ENCODE peak calls at places on chromosome 13, in nine cellular contexts. One of them, this sample, is unnamed.

GRCh38 chr13:44555207-44555606 is 20.9 kb downstream of the TSC22D1 start:
- DNase-seq in GM13977: no peak
- DNase-seq in body of pancreas: no peak
- DNase-seq in NCI-H345: no peak
- DNase-seq in hippocampal formation: no peak
- DNase-seq in stimulated activated CD4-positive, alpha-beta T cell treated with anti-CD3 and anti-CD28 coated beads, Interleukin-2, amount 100 ng/mL, for 48 hours: no peak
- DNase-seq in AG04450: no peak
- DNase-seq in Peyer's patch: no peak
- DNase-seq in activated gamma-delta T cell treated with anti-CD3 and anti-CD28 coated beads, Interleukin-2, amount 50 U/mL, for 16 hours: no peak
- DNase-seq in this sample: no peak

GRCh38 chr13:94640676-94641075 is 39.0 kb downstream of the GPR180 start:
- DNase-seq in stimulated activated CD4-positive, alpha-beta T cell treated with anti-CD3 and anti-CD28 coated beads, Interleukin-2, amount 100 ng/mL, for 48 hours: no peak
- DNase-seq in GM13977: no peak
- DNase-seq in AG04450: no peak
- DNase-seq in Peyer's patch: no peak
- DNase-seq in activated gamma-delta T cell treated with anti-CD3 and anti-CD28 coated beads, Interleukin-2, amount 50 U/mL, for 16 hours: no peak
- DNase-seq in hippocampal formation: no peak
- DNase-seq in NCI-H345: no peak
- DNase-seq in body of pancreas: no peak
- DNase-seq in this sample: no peak

GRCh38 chr13:40927929-40928328 is 91.2 kb downstream of the ELF1 start:
- DNase-seq in activated gamma-delta T cell treated with anti-CD3 and anti-CD28 coated beads, Interleukin-2, amount 50 U/mL, for 16 hours: no peak
- DNase-seq in Peyer's patch: peak; percentile 56
- DNase-seq in stimulated activated CD4-positive, alpha-beta T cell treated with anti-CD3 and anti-CD28 coated beads, Interleukin-2, amount 100 ng/mL, for 48 hours: no peak
- DNase-seq in GM13977: no peak
- DNase-seq in AG04450: no peak
- DNase-seq in body of pancreas: no peak
- DNase-seq in NCI-H345: no peak
- DNase-seq in hippocampal formation: no peak
- DNase-seq in this sample: no peak

GRCh38 chr13:95099541-95099940 is 201.7 kb downstream of the ABCC4 start:
- DNase-seq in stimulated activated CD4-positive, alpha-beta T cell treated with anti-CD3 and anti-CD28 coated beads, Interleukin-2, amount 100 ng/mL, for 48 hours: no peak
- DNase-seq in NCI-H345: no peak
- DNase-seq in GM13977: no peak
- DNase-seq in AG04450: no peak
- DNase-seq in hippocampal formation: no peak
- DNase-seq in Peyer's patch: no peak
- DNase-seq in body of pancreas: no peak
- DNase-seq in activated gamma-delta T cell treated with anti-CD3 and anti-CD28 coated beads, Interleukin-2, amount 50 U/mL, for 16 hours: no peak
- DNase-seq in this sample: no peak

GRCh38 chr13:51920786-51921185 is 59.0 kb downstream of the CCDC70 start:
- DNase-seq in stimulated activated CD4-positive, alpha-beta T cell treated with anti-CD3 and anti-CD28 coated beads, Interleukin-2, amount 100 ng/mL, for 48 hours: no peak
- DNase-seq in hippocampal formation: no peak
- DNase-seq in GM13977: no peak
- DNase-seq in NCI-H345: no peak
- DNase-seq in activated gamma-delta T cell treated with anti-CD3 and anti-CD28 coated beads, Interleukin-2, amount 50 U/mL, for 16 hours: no peak
- DNase-seq in body of pancreas: no peak
- DNase-seq in Peyer's patch: no peak
- DNase-seq in AG04450: no peak
- DNase-seq in this sample: peak; percentile 15

GRCh38 chr13:98303858-98304257 is 126.8 kb upstream of the RNF113B start:
- DNase-seq in body of pancreas: no peak
- DNase-seq in stimulated activated CD4-positive, alpha-beta T cell treated with anti-CD3 and anti-CD28 coated beads, Interleukin-2, amount 100 ng/mL, for 48 hours: no peak
- DNase-seq in hippocampal formation: no peak
- DNase-seq in GM13977: no peak
- DNase-seq in Peyer's patch: no peak
- DNase-seq in activated gamma-delta T cell treated with anti-CD3 and anti-CD28 coated beads, Interleukin-2, amount 50 U/mL, for 16 hours: no peak
- DNase-seq in AG04450: no peak
- DNase-seq in NCI-H345: no peak
- DNase-seq in this sample: no peak

GRCh38 chr13:27259831-27260230 is 8.5 kb downstream of the RPL21 start:
- DNase-seq in activated gamma-delta T cell treated with anti-CD3 and anti-CD28 coated beads, Interleukin-2, amount 50 U/mL, for 16 hours: no peak
- DNase-seq in stimulated activated CD4-positive, alpha-beta T cell treated with anti-CD3 and anti-CD28 coated beads, Interleukin-2, amount 100 ng/mL, for 48 hours: no peak
- DNase-seq in GM13977: no peak
- DNase-seq in NCI-H345: no peak
- DNase-seq in body of pancreas: no peak
- DNase-seq in Peyer's patch: no peak
- DNase-seq in AG04450: no peak
- DNase-seq in hippocampal formation: no peak
- DNase-seq in this sample: no peak

GRCh38 chr13:83877901-83878300 is 4.4 kb downstream of the SLITRK1 start:
- DNase-seq in hippocampal formation: peak; percentile 35
- DNase-seq in Peyer's patch: no peak
- DNase-seq in activated gamma-delta T cell treated with anti-CD3 and anti-CD28 coated beads, Interleukin-2, amount 50 U/mL, for 16 hours: no peak
- DNase-seq in AG04450: no peak
- DNase-seq in stimulated activated CD4-positive, alpha-beta T cell treated with anti-CD3 and anti-CD28 coated beads, Interleukin-2, amount 100 ng/mL, for 48 hours: no peak
- DNase-seq in NCI-H345: no peak
- DNase-seq in GM13977: no peak
- DNase-seq in body of pancreas: no peak
- DNase-seq in this sample: no peak

GRCh38 chr13:113657851-113658741 is at the start of gene ATP4B:
- DNase-seq in Peyer's patch: no peak
- DNase-seq in stimulated activated CD4-positive, alpha-beta T cell treated with anti-CD3 and anti-CD28 coated beads, Interleukin-2, amount 100 ng/mL, for 48 hours: no peak
- DNase-seq in hippocampal formation: no peak
- DNase-seq in GM13977: no peak
- DNase-seq in activated gamma-delta T cell treated with anti-CD3 and anti-CD28 coated beads, Interleukin-2, amount 50 U/mL, for 16 hours: no peak
- DNase-seq in AG04450: no peak
- DNase-seq in body of pancreas: peak; percentile 8
- DNase-seq in NCI-H345: no peak
- DNase-seq in this sample: no peak

GRCh38 chr13:79128158-79128557 is 277.9 kb downstream of the RBM26 start:
- DNase-seq in GM13977: no peak
- DNase-seq in body of pancreas: no peak
- DNase-seq in hippocampal formation: no peak
- DNase-seq in activated gamma-delta T cell treated with anti-CD3 and anti-CD28 coated beads, Interleukin-2, amount 50 U/mL, for 16 hours: no peak
- DNase-seq in Peyer's patch: no peak
- DNase-seq in AG04450: no peak
- DNase-seq in stimulated activated CD4-positive, alpha-beta T cell treated with anti-CD3 and anti-CD28 coated beads, Interleukin-2, amount 100 ng/mL, for 48 hours: no peak
- DNase-seq in NCI-H345: no peak
- DNase-seq in this sample: no peak

GRCh38 chr13:19573072-19573716 is 11.9 kb upstream of the TPTE2 start:
- DNase-seq in body of pancreas: no peak
- DNase-seq in stimulated activated CD4-positive, alpha-beta T cell treated with anti-CD3 and anti-CD28 coated beads, Interleukin-2, amount 100 ng/mL, for 48 hours: no peak
- DNase-seq in activated gamma-delta T cell treated with anti-CD3 and anti-CD28 coated beads, Interleukin-2, amount 50 U/mL, for 16 hours: no peak
- DNase-seq in AG04450: no peak
- DNase-seq in hippocampal formation: no peak
- DNase-seq in GM13977: no peak
- DNase-seq in NCI-H345: no peak
- DNase-seq in Peyer's patch: no peak
- DNase-seq in this sample: no peak

GRCh38 chr13:27574661-27575060 is 45.7 kb downstream of the LNX2 start:
- DNase-seq in NCI-H345: no peak
- DNase-seq in Peyer's patch: no peak
- DNase-seq in GM13977: no peak
- DNase-seq in AG04450: no peak
- DNase-seq in activated gamma-delta T cell treated with anti-CD3 and anti-CD28 coated beads, Interleukin-2, amount 50 U/mL, for 16 hours: no peak
- DNase-seq in body of pancreas: no peak
- DNase-seq in stimulated activated CD4-positive, alpha-beta T cell treated with anti-CD3 and anti-CD28 coated beads, Interleukin-2, amount 100 ng/mL, for 48 hours: no peak
- DNase-seq in hippocampal formation: no peak
- DNase-seq in this sample: no peak

GRCh38 chr13:47480121-47480520 is 521.0 kb downstream of the SUCLA2 start:
- DNase-seq in NCI-H345: no peak
- DNase-seq in GM13977: no peak
- DNase-seq in hippocampal formation: no peak
- DNase-seq in body of pancreas: no peak
- DNase-seq in Peyer's patch: no peak
- DNase-seq in stimulated activated CD4-positive, alpha-beta T cell treated with anti-CD3 and anti-CD28 coated beads, Interleukin-2, amount 100 ng/mL, for 48 hours: no peak
- DNase-seq in AG04450: peak; percentile 82
- DNase-seq in activated gamma-delta T cell treated with anti-CD3 and anti-CD28 coated beads, Interleukin-2, amount 50 U/mL, for 16 hours: no peak
- DNase-seq in this sample: no peak

GRCh38 chr13:113881614-113882265 is 17.9 kb upstream of the GAS6 start:
- DNase-seq in stimulated activated CD4-positive, alpha-beta T cell treated with anti-CD3 and anti-CD28 coated beads, Interleukin-2, amount 100 ng/mL, for 48 hours: no peak
- DNase-seq in activated gamma-delta T cell treated with anti-CD3 and anti-CD28 coated beads, Interleukin-2, amount 50 U/mL, for 16 hours: no peak
- DNase-seq in Peyer's patch: no peak
- DNase-seq in GM13977: peak; percentile 37
- DNase-seq in AG04450: no peak
- DNase-seq in NCI-H345: peak; percentile 28
- DNase-seq in body of pancreas: peak; percentile 81
- DNase-seq in hippocampal formation: no peak
- DNase-seq in this sample: no peak

GRCh38 chr13:74132768-74133656 is 1.2 kb downstream of the KLF12 start:
- DNase-seq in AG04450: no peak
- DNase-seq in stimulated activated CD4-positive, alpha-beta T cell treated with anti-CD3 and anti-CD28 coated beads, Interleukin-2, amount 100 ng/mL, for 48 hours: peak; percentile 19
- DNase-seq in activated gamma-delta T cell treated with anti-CD3 and anti-CD28 coated beads, Interleukin-2, amount 50 U/mL, for 16 hours: peak; percentile 23
- DNase-seq in body of pancreas: no peak
- DNase-seq in Peyer's patch: peak; percentile 40
- DNase-seq in NCI-H345: peak; percentile 47
- DNase-seq in GM13977: peak; percentile 21
- DNase-seq in hippocampal formation: peak; percentile 41
- DNase-seq in this sample: no peak

GRCh38 chr13:101292711-101293110 is 123.6 kb downstream of the NALCN start:
- DNase-seq in stimulated activated CD4-positive, alpha-beta T cell treated with anti-CD3 and anti-CD28 coated beads, Interleukin-2, amount 100 ng/mL, for 48 hours: no peak
- DNase-seq in hippocampal formation: no peak
- DNase-seq in AG04450: no peak
- DNase-seq in GM13977: no peak
- DNase-seq in body of pancreas: no peak
- DNase-seq in Peyer's patch: no peak
- DNase-seq in activated gamma-delta T cell treated with anti-CD3 and anti-CD28 coated beads, Interleukin-2, amount 50 U/mL, for 16 hours: no peak
- DNase-seq in NCI-H345: no peak
- DNase-seq in this sample: no peak

GRCh38 chr13:19764237-19764636 is 18.5 kb downstream of the PSPC1 start:
- DNase-seq in hippocampal formation: no peak
- DNase-seq in activated gamma-delta T cell treated with anti-CD3 and anti-CD28 coated beads, Interleukin-2, amount 50 U/mL, for 16 hours: no peak
- DNase-seq in GM13977: no peak
- DNase-seq in AG04450: no peak
- DNase-seq in body of pancreas: no peak
- DNase-seq in NCI-H345: no peak
- DNase-seq in Peyer's patch: no peak
- DNase-seq in stimulated activated CD4-positive, alpha-beta T cell treated with anti-CD3 and anti-CD28 coated beads, Interleukin-2, amount 100 ng/mL, for 48 hours: no peak
- DNase-seq in this sample: no peak

GRCh38 chr13:60164490-60164889 is 762 bp upstream of the DIAPH3 start:
- DNase-seq in AG04450: no peak
- DNase-seq in activated gamma-delta T cell treated with anti-CD3 and anti-CD28 coated beads, Interleukin-2, amount 50 U/mL, for 16 hours: no peak
- DNase-seq in hippocampal formation: no peak
- DNase-seq in body of pancreas: no peak
- DNase-seq in Peyer's patch: no peak
- DNase-seq in stimulated activated CD4-positive, alpha-beta T cell treated with anti-CD3 and anti-CD28 coated beads, Interleukin-2, amount 100 ng/mL, for 48 hours: no peak
- DNase-seq in NCI-H345: no peak
- DNase-seq in GM13977: no peak
- DNase-seq in this sample: no peak

GRCh38 chr13:111480503-111480902 is 160.1 kb downstream of the TEX29 start:
- DNase-seq in Peyer's patch: no peak
- DNase-seq in hippocampal formation: no peak
- DNase-seq in GM13977: no peak
- DNase-seq in activated gamma-delta T cell treated with anti-CD3 and anti-CD28 coated beads, Interleukin-2, amount 50 U/mL, for 16 hours: no peak
- DNase-seq in body of pancreas: no peak
- DNase-seq in AG04450: no peak
- DNase-seq in stimulated activated CD4-positive, alpha-beta T cell treated with anti-CD3 and anti-CD28 coated beads, Interleukin-2, amount 100 ng/mL, for 48 hours: no peak
- DNase-seq in NCI-H345: no peak
- DNase-seq in this sample: no peak

GRCh38 chr13:69565334-69565733 is 542.3 kb upstream of the ATXN8OS start:
- DNase-seq in activated gamma-delta T cell treated with anti-CD3 and anti-CD28 coated beads, Interleukin-2, amount 50 U/mL, for 16 hours: no peak
- DNase-seq in Peyer's patch: no peak
- DNase-seq in GM13977: peak; percentile 17
- DNase-seq in stimulated activated CD4-positive, alpha-beta T cell treated with anti-CD3 and anti-CD28 coated beads, Interleukin-2, amount 100 ng/mL, for 48 hours: no peak
- DNase-seq in hippocampal formation: no peak
- DNase-seq in AG04450: no peak
- DNase-seq in NCI-H345: no peak
- DNase-seq in body of pancreas: no peak
- DNase-seq in this sample: no peak

GRCh38 chr13:111506131-111506530 is 185.7 kb downstream of the TEX29 start:
- DNase-seq in Peyer's patch: no peak
- DNase-seq in AG04450: no peak
- DNase-seq in NCI-H345: no peak
- DNase-seq in stimulated activated CD4-positive, alpha-beta T cell treated with anti-CD3 and anti-CD28 coated beads, Interleukin-2, amount 100 ng/mL, for 48 hours: no peak
- DNase-seq in body of pancreas: no peak
- DNase-seq in GM13977: no peak
- DNase-seq in hippocampal formation: no peak
- DNase-seq in activated gamma-delta T cell treated with anti-CD3 and anti-CD28 coated beads, Interleukin-2, amount 50 U/mL, for 16 hours: no peak
- DNase-seq in this sample: no peak

GRCh38 chr13:23323946-23324709 is 109.4 kb downstream of the SACS start:
- DNase-seq in stimulated activated CD4-positive, alpha-beta T cell treated with anti-CD3 and anti-CD28 coated beads, Interleukin-2, amount 100 ng/mL, for 48 hours: no peak
- DNase-seq in hippocampal formation: peak; percentile 37
- DNase-seq in GM13977: no peak
- DNase-seq in NCI-H345: no peak
- DNase-seq in activated gamma-delta T cell treated with anti-CD3 and anti-CD28 coated beads, Interleukin-2, amount 50 U/mL, for 16 hours: no peak
- DNase-seq in AG04450: no peak
- DNase-seq in Peyer's patch: no peak
- DNase-seq in body of pancreas: no peak
- DNase-seq in this sample: no peak

GRCh38 chr13:75829874-75830273 is 193.7 kb downstream of the LMO7 start:
- DNase-seq in stimulated activated CD4-positive, alpha-beta T cell treated with anti-CD3 and anti-CD28 coated beads, Interleukin-2, amount 100 ng/mL, for 48 hours: no peak
- DNase-seq in activated gamma-delta T cell treated with anti-CD3 and anti-CD28 coated beads, Interleukin-2, amount 50 U/mL, for 16 hours: no peak
- DNase-seq in NCI-H345: no peak
- DNase-seq in Peyer's patch: no peak
- DNase-seq in hippocampal formation: no peak
- DNase-seq in AG04450: no peak
- DNase-seq in body of pancreas: no peak
- DNase-seq in GM13977: no peak
- DNase-seq in this sample: no peak

GRCh38 chr13:111847964-111848363 is 219.0 kb upstream of the SOX1 start:
- DNase-seq in activated gamma-delta T cell treated with anti-CD3 and anti-CD28 coated beads, Interleukin-2, amount 50 U/mL, for 16 hours: no peak
- DNase-seq in NCI-H345: no peak
- DNase-seq in body of pancreas: no peak
- DNase-seq in GM13977: no peak
- DNase-seq in hippocampal formation: no peak
- DNase-seq in stimulated activated CD4-positive, alpha-beta T cell treated with anti-CD3 and anti-CD28 coated beads, Interleukin-2, amount 100 ng/mL, for 48 hours: no peak
- DNase-seq in AG04450: no peak
- DNase-seq in Peyer's patch: no peak
- DNase-seq in this sample: no peak

GRCh38 chr13:20359335-20359734 is 127.2 kb upstream of the GJB6 start:
- DNase-seq in NCI-H345: no peak
- DNase-seq in hippocampal formation: no peak
- DNase-seq in stimulated activated CD4-positive, alpha-beta T cell treated with anti-CD3 and anti-CD28 coated beads, Interleukin-2, amount 100 ng/mL, for 48 hours: no peak
- DNase-seq in Peyer's patch: no peak
- DNase-seq in body of pancreas: no peak
- DNase-seq in GM13977: no peak
- DNase-seq in activated gamma-delta T cell treated with anti-CD3 and anti-CD28 coated beads, Interleukin-2, amount 50 U/mL, for 16 hours: no peak
- DNase-seq in AG04450: peak; percentile 92
- DNase-seq in this sample: no peak

GRCh38 chr13:19725320-19725719 is 57.4 kb downstream of the PSPC1 start:
- DNase-seq in activated gamma-delta T cell treated with anti-CD3 and anti-CD28 coated beads, Interleukin-2, amount 50 U/mL, for 16 hours: no peak
- DNase-seq in body of pancreas: no peak
- DNase-seq in NCI-H345: no peak
- DNase-seq in GM13977: no peak
- DNase-seq in stimulated activated CD4-positive, alpha-beta T cell treated with anti-CD3 and anti-CD28 coated beads, Interleukin-2, amount 100 ng/mL, for 48 hours: no peak
- DNase-seq in Peyer's patch: no peak
- DNase-seq in hippocampal formation: no peak
- DNase-seq in AG04450: no peak
- DNase-seq in this sample: no peak

GRCh38 chr13:63190742-63191141 is 1775.1 kb upstream of the PCDH20 start:
- DNase-seq in body of pancreas: no peak
- DNase-seq in hippocampal formation: no peak
- DNase-seq in activated gamma-delta T cell treated with anti-CD3 and anti-CD28 coated beads, Interleukin-2, amount 50 U/mL, for 16 hours: no peak
- DNase-seq in stimulated activated CD4-positive, alpha-beta T cell treated with anti-CD3 and anti-CD28 coated beads, Interleukin-2, amount 100 ng/mL, for 48 hours: no peak
- DNase-seq in Peyer's patch: no peak
- DNase-seq in GM13977: no peak
- DNase-seq in AG04450: no peak
- DNase-seq in NCI-H345: no peak
- DNase-seq in this sample: no peak

GRCh38 chr13:53189162-53189561 is 160.5 kb downstream of the OLFM4 start:
- DNase-seq in NCI-H345: peak; percentile 1
- DNase-seq in hippocampal formation: no peak
- DNase-seq in AG04450: no peak
- DNase-seq in stimulated activated CD4-positive, alpha-beta T cell treated with anti-CD3 and anti-CD28 coated beads, Interleukin-2, amount 100 ng/mL, for 48 hours: no peak
- DNase-seq in body of pancreas: no peak
- DNase-seq in GM13977: no peak
- DNase-seq in activated gamma-delta T cell treated with anti-CD3 and anti-CD28 coated beads, Interleukin-2, amount 50 U/mL, for 16 hours: no peak
- DNase-seq in Peyer's patch: no peak
- DNase-seq in this sample: no peak

GRCh38 chr13:64480206-64480605 is 2749.9 kb downstream of the PCDH9 start:
- DNase-seq in body of pancreas: no peak
- DNase-seq in hippocampal formation: no peak
- DNase-seq in activated gamma-delta T cell treated with anti-CD3 and anti-CD28 coated beads, Interleukin-2, amount 50 U/mL, for 16 hours: no peak
- DNase-seq in stimulated activated CD4-positive, alpha-beta T cell treated with anti-CD3 and anti-CD28 coated beads, Interleukin-2, amount 100 ng/mL, for 48 hours: no peak
- DNase-seq in NCI-H345: no peak
- DNase-seq in Peyer's patch: no peak
- DNase-seq in GM13977: no peak
- DNase-seq in AG04450: no peak
- DNase-seq in this sample: no peak

GRCh38 chr13:67147257-67148218 is 82.6 kb downstream of the PCDH9 start:
- DNase-seq in stimulated activated CD4-positive, alpha-beta T cell treated with anti-CD3 and anti-CD28 coated beads, Interleukin-2, amount 100 ng/mL, for 48 hours: no peak
- DNase-seq in NCI-H345: no peak
- DNase-seq in Peyer's patch: no peak
- DNase-seq in body of pancreas: no peak
- DNase-seq in hippocampal formation: no peak
- DNase-seq in AG04450: peak; percentile 24
- DNase-seq in GM13977: no peak
- DNase-seq in activated gamma-delta T cell treated with anti-CD3 and anti-CD28 coated beads, Interleukin-2, amount 50 U/mL, for 16 hours: no peak
- DNase-seq in this sample: no peak

GRCh38 chr13:48749144-48749543 is 95.4 kb downstream of the CYSLTR2 start:
- DNase-seq in Peyer's patch: no peak
- DNase-seq in stimulated activated CD4-positive, alpha-beta T cell treated with anti-CD3 and anti-CD28 coated beads, Interleukin-2, amount 100 ng/mL, for 48 hours: no peak
- DNase-seq in hippocampal formation: no peak
- DNase-seq in activated gamma-delta T cell treated with anti-CD3 and anti-CD28 coated beads, Interleukin-2, amount 50 U/mL, for 16 hours: no peak
- DNase-seq in AG04450: no peak
- DNase-seq in NCI-H345: no peak
- DNase-seq in body of pancreas: no peak
- DNase-seq in GM13977: no peak
- DNase-seq in this sample: no peak

This sample was measured in natural killer cell treated with Interleukin-12 subunit alpha and Interleukin-12 subunit beta and Interleukin-15 and Interleukin-18, amount 100 ng/mL, for 72 hours.